ENCODE peak calls at places on chromosomes 4 and X, in four cellular contexts. Z, P, C and U are unnamed samples.

GRCh38 chrX:45756562-45756961 is 555.9 kb upstream of the DIPK2B start:
- DNase-seq in Z (no peak), P (no peak), C (no peak), U (no peak)

GRCh38 chr4:184746532-184746870 is 12.6 kb upstream of the CENPU start:
- DNase-seq in Z (no peak), P (no peak), C (peak), U (peak)

GRCh38 chrX:70030242-70030823 is 19.4 kb downstream of the AWAT2 start:
- DNase-seq in Z (peak), P (no peak), C (peak), U (no peak)

GRCh38 chr4:101280866-101281600 is 66.3 kb downstream of the PPP3CA start:
- DNase-seq in Z (no peak), P (no peak), C (no peak), U (no peak)

GRCh38 chr4:845836-846251 is 19.9 kb upstream of the CPLX1 start:
- DNase-seq in Z (no peak), P (no peak), C (peak), U (no peak)

GRCh38 chrX:106302304-106302703 is 134.2 kb downstream of the PWWP3B start:
- DNase-seq in Z (no peak), P (no peak), C (no peak), U (no peak)

GRCh38 chr4:17468638-17469221 is 43.2 kb downstream of the QDPR start:
- DNase-seq in Z (no peak), P (no peak), C (peak), U (no peak)

GRCh38 chr4:114562176-114562904 is 36.3 kb upstream of the UGT8 start:
- DNase-seq in Z (no peak), P (no peak), C (no peak), U (no peak)

GRCh38 chr4:182560358-182560757 is 317.2 kb downstream of the TENM3 start:
- DNase-seq in Z (no peak), P (no peak), C (peak), U (no peak)

GRCh38 chrX:153818571-153819397 is 11.6 kb downstream of the PDZD4 start:
- DNase-seq in Z (peak), P (no peak), C (no peak), U (no peak)